ENCODE peak calls at places on chromosomes 12 and 14, in ten cellular contexts. X is heart left ventricle; L is COR-L47; P is NCI-H1694 treated with DMSO at 0.1 percent for 48 hours; G is A549; B is activated CD4-positive, alpha-beta T cell treated with anti-CD3 and anti-CD28 coated beads, Interleukin-2, amount 10 ng/mL, durations not matched to agents 7 days and 5 days; W is GM13976; A is activated CD4-positive, CD25-positive, alpha-beta regulatory T cell treated with anti-CD3 and anti-CD28 coated beads, Interleukin-2, amount 50 U/mL, for 72 hours; O is CD8-positive, alpha-beta memory T cell; D is AG04450. U is an unnamed sample.

GRCh38 chr12:2259368-2259767 is 206.6 kb downstream of the CACNA1C start:
- DNase-seq in G (no peak), W (no peak), B (no peak), X (no peak), D (no peak), A (no peak), O (no peak), L (no peak), P (no peak), U (no peak)

GRCh38 chr12:47012552-47012951 is 66.9 kb upstream of the PCED1B start:
- DNase-seq in P (no peak), W (no peak), D (no peak), L (no peak), O (no peak), B (no peak), G (no peak), X (no peak), A (no peak), U (no peak)

GRCh38 chr12:48198619-48198973 is 4.5 kb downstream of the OR10AD1 start:
- DNase-seq in B (peak), W (no peak), X (peak), O (no peak), G (no peak), L (no peak), A (no peak), P (no peak), D (no peak), U (no peak)

GRCh38 chr14:89973234-89973823 is 17.6 kb downstream of the TDP1 start:
- DNase-seq in W (peak), X (peak), A (peak), O (no peak), D (peak), P (peak), L (peak), B (peak), G (peak), U (peak)

GRCh38 chr12:92141585-92142244 is 3.9 kb downstream of the BTG1 start:
- DNase-seq in D (no peak), X (no peak), O (peak), P (no peak), G (no peak), W (no peak), B (peak), A (no peak), L (no peak), U (peak)

GRCh38 chr14:56794088-56794556 is 16.2 kb downstream of the OTX2 start:
- DNase-seq in P (no peak), L (no peak), D (no peak), B (no peak), X (no peak), W (no peak), O (no peak), A (no peak), G (no peak), U (no peak)

GRCh38 chr12:106907846-106908245 is 47.9 kb upstream of the TMEM263 start:
- DNase-seq in B (no peak), A (no peak), D (no peak), G (no peak), W (no peak), X (no peak), P (no peak), L (no peak), O (no peak), U (no peak)

GRCh38 chr14:67710209-67710608 is 8.5 kb downstream of the RDH12 start:
- DNase-seq in B (no peak), L (no peak), P (no peak), G (no peak), A (no peak), X (no peak), D (no peak), O (no peak), W (no peak), U (no peak)

GRCh38 chr14:21840765-21841164 is 167.1 kb upstream of the OR4E1 start:
- DNase-seq in A (no peak), G (no peak), X (no peak), P (no peak), W (no peak), B (no peak), L (no peak), D (no peak), O (peak), U (no peak)

GRCh38 chr14:98233656-98234055 is 1038.3 kb downstream of the BCL11B start:
- DNase-seq in X (no peak), A (no peak), B (no peak), G (no peak), P (no peak), W (no peak), O (no peak), L (no peak), D (no peak), U (no peak)